ENCODE peak calls at places on chromosomes 13 and 19, in seven cellular contexts. J is heart left ventricle, N is heart right ventricle, Y is neural crest cell, B is adrenal gland, O is MCF 10A, U is brain microvascular endothelial cell. T is an unnamed sample.

GRCh38 chr13:30159446-30159839 is 147.9 kb downstream of the KATNAL1 start:
- DNase-seq in J (no peak), N (no peak), Y (no peak), B (no peak), O (peak; percentile 70), U (peak; percentile 93), T (no peak)

GRCh38 chr13:20193924-20194631 is 1.3 kb upstream of the GJB2 start:
- DNase-seq in J (no peak), N (no peak), Y (no peak), B (no peak), O (no peak), U (no peak), T (no peak)

GRCh38 chr19:676007-676342 is 217 bp upstream of the FSTL3 start:
- DNase-seq in J (no peak), N (no peak), Y (no peak), B (peak; percentile 18), O (no peak), U (no peak), T (no peak)

GRCh38 chr13:32316030-32316344 is 679 bp downstream of the BRCA2 start:
- DNase-seq in J (no peak), N (no peak), Y (no peak), B (no peak), O (no peak), U (no peak), T (no peak)

GRCh38 chr13:42211704-42212103 is 60.2 kb upstream of the AKAP11 start:
- DNase-seq in J (no peak), N (no peak), Y (no peak), B (no peak), O (peak; percentile 13), U (peak; percentile 61), T (no peak)

GRCh38 chr13:31951215-31951678 is 80.3 kb upstream of the FRY start:
- DNase-seq in J (peak; percentile 87), N (peak; percentile 43), Y (no peak), B (peak; percentile 72), O (peak; percentile 51), U (no peak), T (peak; percentile 99)

GRCh38 chr19:19053508-19054314 is 10.1 kb upstream of the SLC25A42 start:
- DNase-seq in J (peak; percentile 70), N (peak; percentile 50), Y (peak; percentile 57), B (peak; percentile 53), O (peak; percentile 48), U (peak; percentile 6), T (no peak)

GRCh38 chr13:23466144-23467002 is 32.9 kb upstream of the SACS start:
- DNase-seq in J (peak; percentile 78), N (peak; percentile 78), Y (peak; percentile 58), B (peak; percentile 76), O (peak; percentile 73), U (peak; percentile 80), T (peak; percentile 52)

GRCh38 chr19:47353307-47353712 is 4.2 kb downstream of the DHX34 start:
- DNase-seq in J (peak; percentile 54), N (peak; percentile 41), Y (no peak), B (no peak), O (no peak), U (no peak), T (no peak)

GRCh38 chr19:14390548-14390947 is 9.3 kb downstream of the ADGRE5 start:
- DNase-seq in J (no peak), N (no peak), Y (no peak), B (no peak), O (no peak), U (no peak), T (no peak)

GRCh38 chr19:42114412-42114811 is 17.8 kb downstream of the POU2F2 start:
- DNase-seq in J (no peak), N (no peak), Y (no peak), B (no peak), O (no peak), U (no peak), T (no peak)

GRCh38 chr13:33859691-33860303 is 41.8 kb downstream of the RFC3 start:
- DNase-seq in J (no peak), N (no peak), Y (no peak), B (no peak), O (peak; percentile 51), U (no peak), T (no peak)

GRCh38 chr13:60261432-60262351 is 98.0 kb upstream of the DIAPH3 start:
- DNase-seq in J (no peak), N (no peak), Y (no peak), B (no peak), O (no peak), U (no peak), T (no peak)

GRCh38 chr19:33727331-33728028 is 69.2 kb upstream of the KCTD15 start:
- DNase-seq in J (no peak), N (no peak), Y (no peak), B (no peak), O (no peak), U (no peak), T (no peak)

GRCh38 chr13:77062097-77062496 is 35.1 kb upstream of the FBXL3 start:
- DNase-seq in J (no peak), N (no peak), Y (no peak), B (no peak), O (no peak), U (no peak), T (no peak)

GRCh38 chr13:47226516-47226915 is 329.7 kb upstream of the HTR2A start:
- DNase-seq in J (no peak), N (no peak), Y (no peak), B (no peak), O (no peak), U (no peak), T (no peak)

GRCh38 chr13:85019121-85019520 is 780.1 kb downstream of the SLITRK6 start:
- DNase-seq in J (no peak), N (no peak), Y (no peak), B (no peak), O (no peak), U (no peak), T (no peak)

GRCh38 chr19:44180968-44181367 is 16.1 kb downstream of the ZNF226 start:
- DNase-seq in J (no peak), N (no peak), Y (no peak), B (no peak), O (no peak), U (no peak), T (no peak)

GRCh38 chr13:102323012-102323411 is 78.8 kb downstream of the FGF14 start:
- DNase-seq in J (no peak), N (no peak), Y (no peak), B (no peak), O (no peak), U (no peak), T (no peak)

DNA sequence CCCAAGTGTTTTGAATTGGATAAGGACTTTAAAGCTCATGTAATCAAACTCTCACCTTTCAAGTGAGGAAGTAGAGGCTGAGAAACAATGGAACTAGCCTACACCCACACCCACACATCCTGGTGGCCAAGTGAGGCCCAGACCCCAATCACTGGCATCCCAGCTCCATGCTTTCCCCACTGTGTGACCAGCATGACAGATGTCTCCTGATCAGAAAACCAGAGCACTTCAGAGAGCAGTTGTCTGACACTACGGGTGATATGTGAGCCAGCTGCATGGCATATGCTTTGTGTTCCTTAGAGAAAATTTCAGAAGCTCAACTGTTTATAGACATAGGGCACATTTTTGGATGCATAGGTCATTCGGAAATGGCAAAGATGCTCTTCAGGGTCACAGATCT is 315.2 kb downstream of the NDFIP2 start:
- DNase-seq in J (no peak), N (no peak), Y (no peak), B (no peak), O (no peak), U (no peak), T (no peak)
- TF ChIP-seq CTCF in J (no peak), N (no peak), Y (no peak), B (no peak), O (no peak), U (no peak), T (no peak)

GRCh38 chr19:50906217-50906616 is 5.0 kb downstream of the KLK4 start:
- DNase-seq in J (no peak), N (no peak), Y (peak; percentile 46), B (no peak), O (peak; percentile 44), U (no peak), T (no peak)
- TF ChIP-seq CTCF in J (peak; percentile 22), N (no peak), Y (peak; percentile 55), B (peak; percentile 25), O (peak; percentile 35), U (peak; percentile 30), T (peak; percentile 36)

GRCh38 chr13:94114166-94114565 is 365.3 kb downstream of the DCT start:
- DNase-seq in J (no peak), N (no peak), Y (no peak), B (no peak), O (no peak), U (no peak), T (no peak)

GRCh38 chr13:94112227-94112626 is 367.3 kb downstream of the DCT start:
- DNase-seq in J (peak; percentile 32), N (peak; percentile 6), Y (no peak), B (no peak), O (peak; percentile 73), U (peak; percentile 88), T (no peak)

GRCh38 chr13:94112731-94113130 is 366.8 kb downstream of the DCT start:
- DNase-seq in J (no peak), N (no peak), Y (no peak), B (no peak), O (no peak), U (no peak), T (no peak)

GRCh38 chr13:94119360-94119936 is 360.0 kb downstream of the DCT start:
- DNase-seq in J (no peak), N (no peak), Y (no peak), B (no peak), O (no peak), U (no peak), T (no peak)

DNA sequence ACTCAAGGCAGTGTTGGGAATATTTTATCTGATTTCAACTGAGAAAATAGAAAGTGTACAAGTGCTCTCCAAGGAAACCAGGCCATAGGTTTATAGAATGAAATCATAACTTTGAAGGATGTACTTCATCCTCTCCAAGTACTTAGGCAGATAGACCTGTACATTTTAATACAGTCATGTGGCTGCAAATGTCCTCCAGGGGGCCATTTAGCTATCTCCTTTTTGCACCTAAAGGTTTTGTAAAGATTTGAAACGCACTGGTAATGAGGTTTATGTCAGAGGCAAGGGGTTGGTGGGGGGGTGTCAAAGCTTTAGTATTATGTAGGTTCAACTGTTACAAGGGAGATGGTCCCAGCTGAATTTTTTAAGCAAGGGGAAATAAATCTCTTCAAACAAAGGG is 364.4 kb downstream of the DCT start:
- DNase-seq in J (no peak), N (no peak), Y (no peak), B (no peak), O (no peak), U (no peak), T (no peak)
- TF ChIP-seq CTCF in J (no peak), N (no peak), Y (peak; percentile 32), B (no peak), O (no peak), U (peak; percentile 21), T (no peak)

DNA sequence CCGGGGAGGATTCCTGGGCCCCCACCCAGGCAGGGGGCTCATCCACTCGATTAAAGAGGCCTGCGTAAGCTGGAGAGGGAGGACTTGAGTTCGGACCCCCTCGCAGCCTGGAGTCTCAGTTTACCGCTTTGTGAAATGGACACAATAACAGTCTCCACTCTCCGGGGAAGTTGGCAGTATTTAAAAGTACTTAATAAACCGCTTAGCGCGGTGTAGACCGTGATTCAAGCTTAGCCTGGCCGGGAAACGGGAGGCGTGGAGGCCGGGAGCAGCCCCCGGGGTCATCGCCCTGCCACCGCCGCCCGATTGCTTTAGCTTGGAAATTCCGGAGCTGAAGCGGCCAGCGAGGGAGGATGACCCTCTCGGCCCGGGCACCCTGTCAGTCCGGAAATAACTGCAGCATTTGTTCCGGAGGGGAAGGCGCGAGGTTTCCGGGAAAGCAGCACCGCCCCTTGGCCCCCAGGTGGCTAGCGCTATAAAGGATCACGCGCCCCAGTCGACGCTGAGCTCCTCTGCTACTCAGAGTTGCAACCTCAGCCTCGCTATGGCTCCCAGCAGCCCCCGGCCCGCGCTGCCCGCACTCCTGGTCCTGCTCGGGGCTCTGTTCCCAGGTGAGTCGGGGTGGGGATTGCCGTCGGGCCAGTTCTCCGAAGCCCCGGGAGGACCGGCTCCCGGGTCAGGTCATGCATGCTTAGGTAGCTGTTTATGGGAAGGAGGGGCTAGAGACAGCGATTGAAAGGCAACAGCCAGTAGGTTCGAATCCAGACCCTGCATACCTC is at the start of gene ICAM1:
- DNase-seq in J (peak; percentile 84), N (peak; percentile 88), Y (no peak), B (peak; percentile 94), O (peak; percentile 90), U (peak; percentile 39), T (peak; percentile 93)
- TF ChIP-seq CTCF in J (no peak), N (no peak), Y (peak; percentile 23), B (no peak), O (no peak), U (no peak), T (peak; percentile 14)